ENCODE peak calls at places on chromosomes 13 and 19, in eight cellular contexts. Z is non-pigmented ciliary epithelial cell, H is KBM-7, N is A172, R is Right ventricle myocardium superior, O is iris pigment epithelial cell, F is HS-27A, U is AG09319. B is an unnamed sample.

GRCh38 chr13:32228330-32229041 is 86.7 kb downstream of the ZAR1L start:
- DNase-seq in Z (peak), H (no peak), N (peak), R (no peak), O (peak), F (no peak), U (no peak), B (no peak)

GRCh38 chr19:45591004-45591637 is 6.5 kb upstream of the OPA3 start:
- DNase-seq in Z (no peak), H (peak), N (no peak), R (peak), O (peak), F (no peak), U (no peak), B (no peak)

GRCh38 chr19:48530770-48531169 is 19.1 kb upstream of the LMTK3 start:
- DNase-seq in Z (no peak), H (no peak), N (no peak), R (no peak), O (no peak), F (no peak), U (no peak), B (no peak)

GRCh38 chr13:40800559-40800958 is 11.1 kb downstream of the SLC25A15 start:
- DNase-seq in Z (no peak), H (no peak), N (no peak), R (no peak), O (no peak), F (no peak), U (no peak), B (no peak)

GRCh38 chr19:5536337-5536894 is 31.3 kb downstream of the TINCR start:
- DNase-seq in Z (no peak), H (peak), N (peak), R (peak), O (peak), F (no peak), U (no peak), B (no peak)

GRCh38 chr13:26022538-26023292 is 29.1 kb downstream of the SHISA2 start:
- DNase-seq in Z (no peak), H (no peak), N (peak), R (peak), O (peak), F (no peak), U (peak), B (no peak)

GRCh38 chr13:32938907-32939306 is 77.3 kb upstream of the KL start:
- DNase-seq in Z (peak), H (no peak), N (peak), R (no peak), O (peak), F (no peak), U (no peak), B (no peak)

GRCh38 chr19:7975037-7975436 is 30.4 kb downstream of the ELAVL1 start:
- DNase-seq in Z (no peak), H (no peak), N (no peak), R (peak), O (no peak), F (no peak), U (no peak), B (no peak)

GRCh38 chr13:40164137-40164536 is 502.3 kb downstream of the FOXO1 start:
- DNase-seq in Z (no peak), H (no peak), N (peak), R (no peak), O (peak), F (no peak), U (no peak), B (no peak)

GRCh38 chr13:77865588-77865987 is 53.0 kb downstream of the EDNRB start:
- DNase-seq in Z (no peak), H (no peak), N (no peak), R (no peak), O (no peak), F (no peak), U (no peak), B (no peak)

GRCh38 chr13:42225051-42225450 is 46.9 kb upstream of the AKAP11 start:
- DNase-seq in Z (no peak), H (no peak), N (no peak), R (no peak), O (peak), F (no peak), U (no peak), B (no peak)

GRCh38 chr19:804419-805160 is 7.3 kb downstream of the PTBP1 start:
- DNase-seq in Z (no peak), H (no peak), N (no peak), R (no peak), O (no peak), F (no peak), U (no peak), B (no peak)

GRCh38 chr13:38265135-38265497 is 84.5 kb upstream of the UFM1 start:
- DNase-seq in Z (no peak), H (no peak), N (no peak), R (no peak), O (no peak), F (no peak), U (no peak), B (no peak)

GRCh38 chr13:22041741-22042140 is 370.9 kb downstream of the FGF9 start:
- DNase-seq in Z (no peak), H (no peak), N (no peak), R (no peak), O (no peak), F (no peak), U (no peak), B (no peak)

GRCh38 chr13:77751513-77752456 is 54.3 kb downstream of the SLAIN1 start:
- DNase-seq in Z (peak), H (peak), N (peak), R (no peak), O (peak), F (peak), U (peak), B (no peak)

GRCh38 chr19:869245-870177 is 10.0 kb downstream of the CFD start:
- DNase-seq in Z (peak), H (no peak), N (peak), R (peak), O (peak), F (peak), U (peak), B (peak)

GRCh38 chr13:44448373-44448772 is 74.7 kb downstream of the SERP2 start:
- DNase-seq in Z (no peak), H (no peak), N (no peak), R (no peak), O (no peak), F (no peak), U (no peak), B (no peak)

GRCh38 chr13:41054919-41055619 is 6.2 kb upstream of the WBP4 start:
- DNase-seq in Z (no peak), H (peak), N (no peak), R (no peak), O (no peak), F (no peak), U (no peak), B (no peak)

GRCh38 chr13:89361909-89362308 is 1690.7 kb downstream of the SLITRK5 start:
- DNase-seq in Z (no peak), H (no peak), N (no peak), R (no peak), O (peak), F (no peak), U (no peak), B (no peak)

GRCh38 chr13:113000575-113000974 is 31.6 kb downstream of the MCF2L start:
- DNase-seq in Z (no peak), H (no peak), N (no peak), R (no peak), O (no peak), F (no peak), U (no peak), B (no peak)

GRCh38 chr13:76516013-76516412 is 370.2 kb downstream of the KCTD12 start:
- DNase-seq in Z (peak), H (no peak), N (no peak), R (no peak), O (peak), F (peak), U (peak), B (no peak)

GRCh38 chr19:6161271-6161850 is 25.9 kb downstream of the ACSBG2 start:
- DNase-seq in Z (no peak), H (peak), N (peak), R (peak), O (no peak), F (no peak), U (no peak), B (no peak)

GRCh38 chr13:46667687-46668281 is 114.8 kb downstream of the LRCH1 start:
- DNase-seq in Z (no peak), H (no peak), N (no peak), R (no peak), O (peak), F (no peak), U (no peak), B (no peak)

GRCh38 chr19:3320853-3321252 is 45.5 kb upstream of the NFIC start:
- DNase-seq in Z (no peak), H (no peak), N (no peak), R (no peak), O (no peak), F (no peak), U (no peak), B (no peak)

GRCh38 chr19:23075031-23075733 is 41.6 kb upstream of the ZNF730 start:
- DNase-seq in Z (peak), H (peak), N (peak), R (peak), O (peak), F (peak), U (no peak), B (no peak)

GRCh38 chr19:55484571-55485438 is at the start of gene NAT14:
- DNase-seq in Z (no peak), H (peak), N (peak), R (peak), O (peak), F (no peak), U (no peak), B (no peak)

GRCh38 chr13:96525715-96526114 is 435.8 kb downstream of the HS6ST3 start:
- DNase-seq in Z (no peak), H (no peak), N (no peak), R (no peak), O (no peak), F (no peak), U (no peak), B (no peak)

GRCh38 chr19:38073806-38074685 is 150.0 kb downstream of the DPF1 start:
- DNase-seq in Z (no peak), H (no peak), N (no peak), R (no peak), O (no peak), F (no peak), U (no peak), B (no peak)

GRCh38 chr19:45472557-45473365 is 5.0 kb downstream of the FOSB start:
- DNase-seq in Z (no peak), H (no peak), N (no peak), R (no peak), O (no peak), F (no peak), U (peak), B (no peak)

GRCh38 chr13:40026174-40026585 is 370.7 kb downstream of the COG6 start:
- DNase-seq in Z (no peak), H (no peak), N (no peak), R (no peak), O (peak), F (no peak), U (no peak), B (no peak)

GRCh38 chr19:48969276-48970138 is 4.4 kb downstream of the FTL start:
- DNase-seq in Z (no peak), H (no peak), N (peak), R (no peak), O (peak), F (no peak), U (no peak), B (no peak)

GRCh38 chr13:21673592-21674270 is 2.9 kb downstream of the FGF9 start:
- DNase-seq in Z (no peak), H (peak), N (no peak), R (peak), O (peak), F (no peak), U (no peak), B (no peak)

GRCh38 chr19:47107201-47107952 is 6.2 kb downstream of the ZC3H4 start:
- DNase-seq in Z (no peak), H (peak), N (no peak), R (no peak), O (peak), F (no peak), U (no peak), B (no peak)

GRCh38 chr13:109154146-109154545 is 524.7 kb downstream of the MYO16 start:
- DNase-seq in Z (no peak), H (no peak), N (peak), R (no peak), O (peak), F (peak), U (no peak), B (no peak)

GRCh38 chr19:16942583-16942982 is 53.8 kb downstream of the F2RL3 start:
- DNase-seq in Z (no peak), H (no peak), N (no peak), R (no peak), O (no peak), F (no peak), U (no peak), B (no peak)

B was measured in AG04449.